ENCODE peak calls at places on chromosomes 7 and 10, in four cellular contexts. U is AG09319, T is AG20443, L is cardiac muscle cell. W is an unnamed sample.

GRCh38 chr7:102433319-102434038 is at the start of gene ORAI2:
- DNase-seq in U (peak; percentile 20), T (peak; percentile 96), L (peak; percentile 84), W (peak; percentile 92)

GRCh38 chr7:6691609-6692106 is 15.1 kb downstream of the ZNF12 start:
- DNase-seq in L (no peak), U (no peak), T (no peak), W (no peak)

GRCh38 chr7:131425992-131426391 is 98.3 kb downstream of the MKLN1 start:
- DNase-seq in L (no peak), U (no peak), T (no peak), W (no peak)

GRCh38 chr10:101749033-101749432 is 26.9 kb downstream of the FGF8 start:
- DNase-seq in T (no peak), U (no peak), L (peak; percentile 64), W (no peak)

GRCh38 chr10:5840314-5841307 is 27.4 kb upstream of the GDI2 start:
- DNase-seq in U (no peak), L (peak; percentile 39), T (no peak), W (peak; percentile 40)

GRCh38 chr10:73937333-73938020 is 26.5 kb downstream of the PLAU start:
- DNase-seq in T (no peak), U (no peak), L (no peak), W (no peak)

GRCh38 chr7:30246392-30246791 is 38.0 kb upstream of the ZNRF2 start:
- DNase-seq in U (no peak), L (no peak), T (no peak), W (no peak)

GRCh38 chr7:138161600-138162081 is 85.4 kb downstream of the AKR1D1 start:
- DNase-seq in U (peak; percentile 34), T (peak; percentile 83), L (peak; percentile 98), W (peak; percentile 72)

GRCh38 chr7:45920543-45921380 is at the start of gene IGFBP3:
- DNase-seq in U (no peak), T (peak; percentile 88), L (peak; percentile 80), W (peak; percentile 10)

GRCh38 chr7:155178096-155178495 is 108.0 kb downstream of the HTR5A start:
- DNase-seq in U (no peak), L (no peak), T (no peak), W (no peak)

GRCh38 chr10:14798631-14799030 is 23.9 kb upstream of the FAM107B start:
- DNase-seq in L (no peak), U (no peak), T (no peak), W (no peak)

GRCh38 chr10:122565766-122566206 is 5.2 kb downstream of the DMBT1 start:
- DNase-seq in U (peak; percentile 59), L (peak; percentile 85), T (peak; percentile 78), W (peak; percentile 80)

GRCh38 chr7:83677180-83677866 is 28.4 kb upstream of the SEMA3E start:
- DNase-seq in T (peak; percentile 55), L (no peak), U (peak; percentile 74), W (no peak)

GRCh38 chr7:21107101-21107500 is 320.4 kb upstream of the SP8 start:
- DNase-seq in T (no peak), L (no peak), U (no peak), W (no peak)

GRCh38 chr10:122939819-122940543 is 14.0 kb downstream of the C10orf88 start:
- DNase-seq in T (no peak), L (no peak), U (peak; percentile 10), W (no peak)

GRCh38 chr10:5628366-5628765 is 38.0 kb downstream of the ASB13 start:
- DNase-seq in T (peak; percentile 74), U (no peak), L (no peak), W (no peak)

GRCh38 chr10:90319188-90319914 is 538.5 kb downstream of the HTR7 start:
- DNase-seq in T (peak; percentile 24), L (peak; percentile 8), U (no peak), W (peak; percentile 4)

GRCh38 chr7:90312745-90313144 is 8.4 kb downstream of the FAM237B start:
- DNase-seq in L (no peak), U (no peak), T (no peak), W (no peak)

GRCh38 chr10:70528726-70529362 is 50.3 kb downstream of the PALD1 start:
- DNase-seq in L (peak; percentile 58), U (no peak), T (peak; percentile 79), W (no peak)

GRCh38 chr10:17084989-17085725 is 44.5 kb downstream of the CUBN start:
- DNase-seq in U (no peak), L (no peak), T (peak; percentile 35), W (no peak)